ENCODE peak calls at places on chromosome 19, in eight cellular contexts. One of them, this sample, is unnamed. For H3K27me3, the result is how much of the 10 kb centered on the place peaks cover.

GRCh38 chr19:49667473-49667872 is 1.7 kb downstream of the BCL2L12 start:
- DNase-seq in GM23338: no peak
- DNase-seq in H1: no peak
- DNase-seq in HCT116: no peak
- DNase-seq in HepG2: no peak
- DNase-seq in K562: no peak
- DNase-seq in stomach: no peak
- DNase-seq in upper lobe of left lung: no peak
- DNase-seq in this sample: no peak

GRCh38 chr19:17473041-17473440 is 2.7 kb downstream of the SLC27A1 start:
- DNase-seq in upper lobe of left lung: peak
- DNase-seq in GM23338: no peak
- DNase-seq in HepG2: no peak
- DNase-seq in stomach: peak
- DNase-seq in HCT116: peak
- DNase-seq in H1: no peak
- DNase-seq in K562: no peak
- DNase-seq in this sample: no peak

GRCh38 chr19:32676895-32677359 is 1.3 kb downstream of the RGS9BP start:
- DNase-seq in GM23338: no peak
- DNase-seq in upper lobe of left lung: no peak
- DNase-seq in K562: no peak
- DNase-seq in H1: no peak
- DNase-seq in HepG2: no peak
- DNase-seq in HCT116: no peak
- DNase-seq in stomach: no peak
- DNase-seq in this sample: no peak

GRCh38 chr19:52670046-52670445 is 31.9 kb upstream of the ZNF83 start:
- DNase-seq in upper lobe of left lung: no peak
- DNase-seq in HepG2: no peak
- DNase-seq in stomach: no peak
- DNase-seq in GM23338: peak
- DNase-seq in HCT116: peak
- DNase-seq in K562: no peak
- DNase-seq in H1: no peak
- DNase-seq in this sample: no peak

GRCh38 chr19:1400281-1401137 is 833 bp downstream of the GAMT start:
- DNase-seq in GM23338: no peak
- DNase-seq in H1: no peak
- DNase-seq in K562: peak
- DNase-seq in HepG2: peak
- DNase-seq in HCT116: no peak
- DNase-seq in stomach: peak
- DNase-seq in upper lobe of left lung: no peak
- DNase-seq in this sample: no peak

GRCh38 chr19:19750842-19751790 is 18.2 kb upstream of the ZNF14 start:
- DNase-seq in upper lobe of left lung: no peak
- DNase-seq in HepG2: no peak
- DNase-seq in K562: no peak
- DNase-seq in H1: no peak
- DNase-seq in HCT116: no peak
- DNase-seq in GM23338: no peak
- DNase-seq in stomach: no peak
- DNase-seq in this sample: no peak

GRCh38 chr19:10769533-10770491 is 51.9 kb downstream of the DNM2 start:
- DNase-seq in HepG2: peak
- DNase-seq in K562: peak
- DNase-seq in H1: no peak
- DNase-seq in upper lobe of left lung: peak
- DNase-seq in stomach: peak
- DNase-seq in HCT116: no peak
- DNase-seq in GM23338: peak
- DNase-seq in this sample: no peak

GRCh38 chr19:1268392-1269064 is 604 bp upstream of the CIRBP start:
- DNase-seq in GM23338: no peak
- DNase-seq in H1: no peak
- DNase-seq in HCT116: no peak
- DNase-seq in K562: no peak
- DNase-seq in upper lobe of left lung: no peak
- DNase-seq in stomach: no peak
- DNase-seq in HepG2: no peak
- DNase-seq in this sample: no peak

GRCh38 chr19:4553092-4553695 is 6.3 kb downstream of the SEMA6B start:
- DNase-seq in stomach: no peak
- DNase-seq in H1: no peak
- DNase-seq in upper lobe of left lung: no peak
- DNase-seq in HCT116: no peak
- DNase-seq in K562: no peak
- DNase-seq in HepG2: no peak
- DNase-seq in GM23338: no peak
- DNase-seq in this sample: no peak

GRCh38 chr19:4555657-4556561 is 3.6 kb downstream of the SEMA6B start:
- DNase-seq in GM23338: peak
- DNase-seq in K562: peak
- DNase-seq in HCT116: peak
- DNase-seq in stomach: no peak
- DNase-seq in HepG2: no peak
- DNase-seq in H1: peak
- DNase-seq in upper lobe of left lung: no peak
- DNase-seq in this sample: no peak

GRCh38 chr19:4552546-4552819 is 7.0 kb downstream of the SEMA6B start:
- DNase-seq in HepG2: no peak
- DNase-seq in H1: no peak
- DNase-seq in K562: no peak
- DNase-seq in stomach: no peak
- DNase-seq in GM23338: no peak
- DNase-seq in HCT116: no peak
- DNase-seq in upper lobe of left lung: no peak
- DNase-seq in this sample: no peak

GRCh38 chr19:4554717-4555116 is 4.8 kb downstream of the SEMA6B start:
- DNase-seq in stomach: no peak
- DNase-seq in upper lobe of left lung: no peak
- DNase-seq in K562: no peak
- DNase-seq in HepG2: no peak
- DNase-seq in H1: no peak
- DNase-seq in HCT116: no peak
- DNase-seq in GM23338: no peak
- DNase-seq in this sample: no peak

DNA sequence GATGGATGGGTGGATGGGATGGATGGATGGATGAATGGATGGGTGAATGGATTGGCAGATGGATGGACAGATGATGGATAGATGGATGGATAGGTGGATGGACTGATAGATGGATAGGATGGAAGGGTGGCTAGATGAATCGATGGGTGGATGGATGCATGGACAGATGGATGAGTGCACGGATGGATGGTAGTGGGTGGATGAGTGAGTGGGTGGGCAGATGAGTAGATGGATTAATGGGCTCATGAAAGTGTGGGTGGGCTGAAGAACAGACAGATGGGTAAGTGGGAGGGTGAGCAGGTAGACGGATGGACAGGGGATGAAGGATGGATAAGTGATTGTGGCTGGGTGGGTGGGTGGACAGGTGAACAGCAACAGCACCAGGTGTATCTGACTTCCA is 5.7 kb downstream of the SEMA6B start:
- DNase-seq in K562: no peak
- DNase-seq in upper lobe of left lung: no peak
- DNase-seq in HepG2: no peak
- DNase-seq in HCT116: no peak
- DNase-seq in H1: no peak
- DNase-seq in stomach: no peak
- DNase-seq in GM23338: no peak
- DNase-seq in this sample: no peak
- H3K27ac ChIP-seq in K562: no peak
- H3K27ac ChIP-seq in upper lobe of left lung: no peak
- H3K27ac ChIP-seq in HepG2: no peak
- H3K27ac ChIP-seq in HCT116: no peak
- H3K27ac ChIP-seq in H1: no peak
- H3K27ac ChIP-seq in stomach: no peak
- H3K27ac ChIP-seq in GM23338: no peak
- H3K27ac ChIP-seq in this sample: no peak

DNA sequence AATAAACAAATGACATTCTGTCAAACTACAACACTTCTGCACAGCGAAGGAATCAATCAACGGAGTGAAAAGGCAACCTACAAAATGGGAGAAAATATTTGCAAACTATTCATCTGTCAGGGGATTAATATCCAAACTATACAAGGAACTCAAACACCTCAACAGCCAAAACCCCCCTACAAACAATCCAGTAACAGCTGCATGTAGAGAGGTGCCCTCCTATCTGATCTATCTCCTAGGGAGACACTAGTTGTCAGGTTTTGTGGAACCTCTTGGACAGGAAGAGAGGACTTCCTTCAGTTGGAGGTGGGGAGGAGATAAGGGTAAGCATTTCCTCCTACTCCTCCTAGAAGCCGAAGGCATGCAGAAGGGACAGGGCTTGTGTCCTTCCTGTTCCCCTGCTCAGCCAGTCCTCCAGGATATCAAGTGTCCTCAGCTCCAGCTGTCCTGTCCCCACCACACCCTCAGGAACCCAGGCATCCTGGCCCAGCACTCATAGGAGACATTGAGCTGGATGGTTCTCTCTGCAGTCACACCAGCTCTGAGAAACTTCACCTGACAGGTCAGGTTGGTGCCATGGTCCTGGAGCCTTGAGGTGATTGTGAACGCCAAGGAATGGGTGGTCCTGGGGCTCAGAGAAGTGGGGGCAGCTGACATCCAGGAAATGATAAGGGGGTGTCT is 9.8 kb upstream of the SIGLEC8 start:
- DNase-seq in HepG2: no peak
- DNase-seq in stomach: peak
- DNase-seq in H1: no peak
- DNase-seq in HCT116: no peak
- DNase-seq in upper lobe of left lung: no peak
- DNase-seq in GM23338: no peak
- DNase-seq in K562: peak
- DNase-seq in this sample: no peak
- H3K27me3 ChIP-seq in HepG2: under half
- H3K27me3 ChIP-seq in stomach: half or more
- H3K27me3 ChIP-seq in H1: under half
- H3K27me3 ChIP-seq in HCT116: under half
- H3K27me3 ChIP-seq in upper lobe of left lung: under half
- H3K27me3 ChIP-seq in GM23338: under half
- H3K27me3 ChIP-seq in K562: under half
- H3K27me3 ChIP-seq in this sample: under half

GRCh38 chr19:5632241-5632612 is 9.3 kb downstream of the SAFB start:
- DNase-seq in H1: no peak
- DNase-seq in K562: no peak
- DNase-seq in stomach: no peak
- DNase-seq in HCT116: no peak
- DNase-seq in GM23338: no peak
- DNase-seq in HepG2: no peak
- DNase-seq in upper lobe of left lung: no peak
- DNase-seq in this sample: no peak

GRCh38 chr19:5632657-5633056 is 9.8 kb downstream of the SAFB start:
- DNase-seq in HCT116: no peak
- DNase-seq in upper lobe of left lung: no peak
- DNase-seq in HepG2: no peak
- DNase-seq in GM23338: no peak
- DNase-seq in K562: no peak
- DNase-seq in H1: no peak
- DNase-seq in stomach: no peak
- DNase-seq in this sample: no peak

GRCh38 chr19:5628919-5629481 is 6.1 kb downstream of the SAFB start:
- DNase-seq in HepG2: no peak
- DNase-seq in HCT116: no peak
- DNase-seq in K562: no peak
- DNase-seq in stomach: no peak
- DNase-seq in GM23338: no peak
- DNase-seq in H1: no peak
- DNase-seq in upper lobe of left lung: no peak
- DNase-seq in this sample: no peak

GRCh38 chr19:5628470-5628869 is 5.6 kb downstream of the SAFB start:
- DNase-seq in HepG2: no peak
- DNase-seq in upper lobe of left lung: no peak
- DNase-seq in K562: no peak
- DNase-seq in GM23338: no peak
- DNase-seq in stomach: no peak
- DNase-seq in H1: no peak
- DNase-seq in HCT116: no peak
- DNase-seq in this sample: no peak

DNA sequence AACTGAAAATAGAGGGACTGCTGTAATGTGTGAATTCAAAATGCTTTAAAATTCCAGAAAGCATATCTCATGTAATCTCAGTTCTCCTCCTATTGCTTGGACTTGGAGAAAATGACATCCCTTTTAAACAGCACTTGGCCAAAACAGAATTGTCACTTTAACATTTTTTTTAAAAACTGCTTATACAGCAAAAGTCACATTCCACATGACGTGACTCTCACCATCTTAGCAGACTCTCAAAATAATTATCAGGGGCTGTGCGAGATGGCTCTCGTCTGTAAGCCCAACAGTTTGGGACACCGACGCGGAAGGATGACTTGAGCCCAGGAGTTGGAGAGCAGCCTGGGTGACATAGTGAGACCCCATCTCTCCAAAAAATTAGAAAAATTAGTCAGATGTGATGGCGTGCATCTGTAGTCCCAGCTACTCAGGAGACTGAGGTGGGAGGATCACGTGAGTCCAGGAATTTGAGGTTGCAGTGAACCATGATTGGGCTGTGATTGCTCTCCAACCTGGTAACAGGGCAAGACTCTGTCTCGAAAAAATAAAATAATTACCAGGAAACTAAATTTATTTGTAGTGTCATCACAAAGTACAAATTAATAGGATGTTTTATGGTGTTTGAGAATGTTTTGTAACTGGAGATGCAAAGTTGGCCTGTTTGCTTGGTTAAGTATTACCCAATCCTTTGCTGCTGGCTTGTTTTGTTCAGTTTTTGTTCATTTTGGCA is 8.8 kb downstream of the SAFB start:
- DNase-seq in GM23338: no peak
- DNase-seq in H1: no peak
- DNase-seq in stomach: no peak
- DNase-seq in HCT116: no peak
- DNase-seq in HepG2: no peak
- DNase-seq in K562: no peak
- DNase-seq in upper lobe of left lung: no peak
- DNase-seq in this sample: no peak
- TF ChIP-seq POLR2AphosphoS5 in GM23338: no peak
- TF ChIP-seq POLR2AphosphoS5 in H1: no peak
- TF ChIP-seq POLR2AphosphoS5 in stomach: no peak
- TF ChIP-seq POLR2AphosphoS5 in HCT116: no peak
- TF ChIP-seq POLR2AphosphoS5 in HepG2: no peak
- TF ChIP-seq POLR2AphosphoS5 in K562: no peak
- TF ChIP-seq POLR2AphosphoS5 in upper lobe of left lung: no peak
- TF ChIP-seq POLR2AphosphoS5 in this sample: no peak

GRCh38 chr19:15447057-15447456 is 2.7 kb downstream of the WIZ start:
- DNase-seq in stomach: no peak
- DNase-seq in GM23338: no peak
- DNase-seq in upper lobe of left lung: no peak
- DNase-seq in K562: no peak
- DNase-seq in HCT116: no peak
- DNase-seq in HepG2: no peak
- DNase-seq in H1: no peak
- DNase-seq in this sample: no peak

GRCh38 chr19:15449620-15450527 is at the start of gene WIZ:
- DNase-seq in HCT116: no peak
- DNase-seq in K562: peak
- DNase-seq in HepG2: peak
- DNase-seq in upper lobe of left lung: peak
- DNase-seq in GM23338: peak
- DNase-seq in H1: peak
- DNase-seq in stomach: peak
- DNase-seq in this sample: peak

GRCh38 chr19:15450528-15450890 is 753 bp upstream of the WIZ start:
- DNase-seq in upper lobe of left lung: no peak
- DNase-seq in K562: no peak
- DNase-seq in GM23338: no peak
- DNase-seq in HCT116: no peak
- DNase-seq in stomach: no peak
- DNase-seq in HepG2: no peak
- DNase-seq in H1: no peak
- DNase-seq in this sample: no peak

GRCh38 chr19:15448014-15448777 is 1.6 kb downstream of the WIZ start:
- DNase-seq in stomach: no peak
- DNase-seq in HCT116: no peak
- DNase-seq in K562: no peak
- DNase-seq in GM23338: no peak
- DNase-seq in HepG2: no peak
- DNase-seq in H1: no peak
- DNase-seq in upper lobe of left lung: no peak
- DNase-seq in this sample: no peak

DNA sequence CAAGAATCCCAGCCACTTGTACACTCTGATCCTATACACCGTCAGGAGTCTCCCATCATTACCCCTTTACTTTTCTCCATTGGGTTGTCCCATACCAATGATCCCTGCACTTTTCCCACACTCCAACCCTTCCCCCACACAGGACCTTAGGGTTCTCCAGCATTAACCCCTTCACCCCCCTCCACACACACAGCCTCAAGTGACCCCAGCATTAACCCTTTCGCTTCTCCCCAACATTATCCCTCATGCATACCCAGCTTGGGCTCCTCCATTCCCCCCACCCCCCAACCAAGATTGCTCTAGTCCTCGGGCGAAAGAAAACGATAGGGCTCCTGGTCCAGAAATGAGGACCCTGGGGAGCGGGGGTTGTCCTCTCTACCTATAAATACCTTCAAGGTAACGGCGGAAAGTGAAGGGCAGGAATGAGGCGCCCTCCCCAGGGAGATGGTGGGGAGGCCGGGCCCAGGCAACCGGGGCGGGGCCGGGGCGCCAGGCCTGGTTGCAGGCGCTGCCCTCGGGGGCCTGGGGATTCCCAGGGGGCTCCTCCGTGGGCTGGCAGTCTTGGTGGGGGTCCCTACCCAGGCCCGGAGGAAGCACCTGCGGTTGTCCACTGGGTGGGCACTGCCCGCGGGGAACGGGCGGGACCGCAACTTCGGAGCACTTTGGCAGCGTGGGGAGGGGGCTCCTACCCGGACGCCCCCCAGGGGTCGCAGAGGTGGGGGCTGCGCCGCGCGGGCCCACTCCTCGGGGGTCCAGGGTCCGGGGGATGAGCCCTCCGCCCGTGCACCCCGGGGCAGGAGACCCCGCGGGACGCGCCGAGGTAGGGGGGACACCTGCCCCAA is 757 bp downstream of the WIZ start:
- DNase-seq in GM23338: peak
- DNase-seq in HepG2: no peak
- DNase-seq in H1: peak
- DNase-seq in upper lobe of left lung: no peak
- DNase-seq in HCT116: no peak
- DNase-seq in stomach: no peak
- DNase-seq in K562: peak
- DNase-seq in this sample: no peak
- H3K27ac ChIP-seq in GM23338: no peak
- H3K27ac ChIP-seq in HepG2: no peak
- H3K27ac ChIP-seq in H1: no peak
- H3K27ac ChIP-seq in upper lobe of left lung: peak
- H3K27ac ChIP-seq in HCT116: peak
- H3K27ac ChIP-seq in stomach: peak
- H3K27ac ChIP-seq in K562: no peak
- H3K27ac ChIP-seq in this sample: peak